ENCODE peak calls at places on chromosome 4, in ten cellular contexts. One of them, this sample, is unnamed.

GRCh38 chr4:162839814-162840213 is 326.9 kb downstream of the NAF1 start:
- DNase-seq in HFFc6: no peak
- DNase-seq in H9: peak; percentile 48
- DNase-seq in activated effector memory CD4-positive, alpha-beta T cell treated with Interleukin-2 at 50 U/mL for 16 hours: no peak
- DNase-seq in activated CD4-positive, alpha-beta T cell treated with anti-CD3 and anti-CD28 coated beads, Interleukin-2, amount 10 ng/mL, durations not matched to agents 7 days and 5 days: no peak
- DNase-seq in NCI-H510A treated with DMSO at 0.1 percent for 48 hours: no peak
- DNase-seq in cardiac muscle cell: no peak
- DNase-seq in NCI-H2081: no peak
- DNase-seq in HT-29: no peak
- DNase-seq in iris pigment epithelial cell: no peak
- DNase-seq in this sample: no peak

GRCh38 chr4:147060171-147060931 is 114.7 kb upstream of the TTC29 start:
- DNase-seq in HFFc6: peak; percentile 84
- DNase-seq in H9: no peak
- DNase-seq in activated effector memory CD4-positive, alpha-beta T cell treated with Interleukin-2 at 50 U/mL for 16 hours: no peak
- DNase-seq in activated CD4-positive, alpha-beta T cell treated with anti-CD3 and anti-CD28 coated beads, Interleukin-2, amount 10 ng/mL, durations not matched to agents 7 days and 5 days: no peak
- DNase-seq in NCI-H510A treated with DMSO at 0.1 percent for 48 hours: no peak
- DNase-seq in cardiac muscle cell: peak; percentile 42
- DNase-seq in NCI-H2081: no peak
- DNase-seq in HT-29: no peak
- DNase-seq in iris pigment epithelial cell: peak; percentile 59
- DNase-seq in this sample: no peak

GRCh38 chr4:188854451-188854850 is 715.2 kb downstream of the TRIML1 start:
- DNase-seq in HFFc6: peak; percentile 19
- DNase-seq in H9: no peak
- DNase-seq in activated effector memory CD4-positive, alpha-beta T cell treated with Interleukin-2 at 50 U/mL for 16 hours: no peak
- DNase-seq in activated CD4-positive, alpha-beta T cell treated with anti-CD3 and anti-CD28 coated beads, Interleukin-2, amount 10 ng/mL, durations not matched to agents 7 days and 5 days: no peak
- DNase-seq in NCI-H510A treated with DMSO at 0.1 percent for 48 hours: no peak
- DNase-seq in cardiac muscle cell: no peak
- DNase-seq in NCI-H2081: no peak
- DNase-seq in HT-29: no peak
- DNase-seq in iris pigment epithelial cell: no peak
- DNase-seq in this sample: no peak

GRCh38 chr4:145587088-145587487 is 32.1 kb upstream of the MMAA start:
- DNase-seq in HFFc6: no peak
- DNase-seq in H9: no peak
- DNase-seq in activated effector memory CD4-positive, alpha-beta T cell treated with Interleukin-2 at 50 U/mL for 16 hours: no peak
- DNase-seq in activated CD4-positive, alpha-beta T cell treated with anti-CD3 and anti-CD28 coated beads, Interleukin-2, amount 10 ng/mL, durations not matched to agents 7 days and 5 days: no peak
- DNase-seq in NCI-H510A treated with DMSO at 0.1 percent for 48 hours: no peak
- DNase-seq in cardiac muscle cell: no peak
- DNase-seq in NCI-H2081: no peak
- DNase-seq in HT-29: no peak
- DNase-seq in iris pigment epithelial cell: no peak
- DNase-seq in this sample: no peak

GRCh38 chr4:140996757-140997156 is 136.5 kb downstream of the RNF150 start:
- DNase-seq in HFFc6: peak; percentile 65
- DNase-seq in H9: no peak
- DNase-seq in activated effector memory CD4-positive, alpha-beta T cell treated with Interleukin-2 at 50 U/mL for 16 hours: no peak
- DNase-seq in activated CD4-positive, alpha-beta T cell treated with anti-CD3 and anti-CD28 coated beads, Interleukin-2, amount 10 ng/mL, durations not matched to agents 7 days and 5 days: no peak
- DNase-seq in NCI-H510A treated with DMSO at 0.1 percent for 48 hours: no peak
- DNase-seq in cardiac muscle cell: peak; percentile 40
- DNase-seq in NCI-H2081: no peak
- DNase-seq in HT-29: no peak
- DNase-seq in iris pigment epithelial cell: peak; percentile 83
- DNase-seq in this sample: no peak

GRCh38 chr4:6229671-6230501 is 29.5 kb upstream of the JAKMIP1 start:
- DNase-seq in HFFc6: no peak
- DNase-seq in H9: peak; percentile 15
- DNase-seq in activated effector memory CD4-positive, alpha-beta T cell treated with Interleukin-2 at 50 U/mL for 16 hours: no peak
- DNase-seq in activated CD4-positive, alpha-beta T cell treated with anti-CD3 and anti-CD28 coated beads, Interleukin-2, amount 10 ng/mL, durations not matched to agents 7 days and 5 days: no peak
- DNase-seq in NCI-H510A treated with DMSO at 0.1 percent for 48 hours: no peak
- DNase-seq in cardiac muscle cell: no peak
- DNase-seq in NCI-H2081: no peak
- DNase-seq in HT-29: no peak
- DNase-seq in iris pigment epithelial cell: no peak
- DNase-seq in this sample: no peak

GRCh38 chr4:165328708-165329107 is 1.2 kb downstream of the MSMO1 start:
- DNase-seq in HFFc6: no peak
- DNase-seq in H9: no peak
- DNase-seq in activated effector memory CD4-positive, alpha-beta T cell treated with Interleukin-2 at 50 U/mL for 16 hours: no peak
- DNase-seq in activated CD4-positive, alpha-beta T cell treated with anti-CD3 and anti-CD28 coated beads, Interleukin-2, amount 10 ng/mL, durations not matched to agents 7 days and 5 days: no peak
- DNase-seq in NCI-H510A treated with DMSO at 0.1 percent for 48 hours: no peak
- DNase-seq in cardiac muscle cell: no peak
- DNase-seq in NCI-H2081: no peak
- DNase-seq in HT-29: peak; percentile 8
- DNase-seq in iris pigment epithelial cell: no peak
- DNase-seq in this sample: no peak

GRCh38 chr4:89572224-89572858 is 264.6 kb downstream of the SNCA start:
- DNase-seq in HFFc6: no peak
- DNase-seq in H9: no peak
- DNase-seq in activated effector memory CD4-positive, alpha-beta T cell treated with Interleukin-2 at 50 U/mL for 16 hours: no peak
- DNase-seq in activated CD4-positive, alpha-beta T cell treated with anti-CD3 and anti-CD28 coated beads, Interleukin-2, amount 10 ng/mL, durations not matched to agents 7 days and 5 days: no peak
- DNase-seq in NCI-H510A treated with DMSO at 0.1 percent for 48 hours: peak; percentile 95
- DNase-seq in cardiac muscle cell: peak; percentile 29
- DNase-seq in NCI-H2081: peak; percentile 28
- DNase-seq in HT-29: peak; percentile 81
- DNase-seq in iris pigment epithelial cell: peak; percentile 11
- DNase-seq in this sample: no peak

GRCh38 chr4:36046026-36046425 is 198.3 kb downstream of the ARAP2 start:
- DNase-seq in HFFc6: no peak
- DNase-seq in H9: no peak
- DNase-seq in activated effector memory CD4-positive, alpha-beta T cell treated with Interleukin-2 at 50 U/mL for 16 hours: no peak
- DNase-seq in activated CD4-positive, alpha-beta T cell treated with anti-CD3 and anti-CD28 coated beads, Interleukin-2, amount 10 ng/mL, durations not matched to agents 7 days and 5 days: no peak
- DNase-seq in NCI-H510A treated with DMSO at 0.1 percent for 48 hours: no peak
- DNase-seq in cardiac muscle cell: no peak
- DNase-seq in NCI-H2081: no peak
- DNase-seq in HT-29: no peak
- DNase-seq in iris pigment epithelial cell: no peak
- DNase-seq in this sample: no peak

GRCh38 chr4:120209706-120210105 is 143.1 kb upstream of the MAD2L1 start:
- DNase-seq in HFFc6: no peak
- DNase-seq in H9: no peak
- DNase-seq in activated effector memory CD4-positive, alpha-beta T cell treated with Interleukin-2 at 50 U/mL for 16 hours: no peak
- DNase-seq in activated CD4-positive, alpha-beta T cell treated with anti-CD3 and anti-CD28 coated beads, Interleukin-2, amount 10 ng/mL, durations not matched to agents 7 days and 5 days: no peak
- DNase-seq in NCI-H510A treated with DMSO at 0.1 percent for 48 hours: no peak
- DNase-seq in cardiac muscle cell: no peak
- DNase-seq in NCI-H2081: no peak
- DNase-seq in HT-29: no peak
- DNase-seq in iris pigment epithelial cell: no peak
- DNase-seq in this sample: no peak